ENCODE peak calls at places on chromosome 7, in six cellular contexts. U is A549, D is GM12878, V is endothelial cell of umbilical vein, W is HepG2, G is K562. B is an unnamed sample.

GRCh38 chr7:20783716-20784310 is 2.9 kb downstream of the SP8 start:
- DNase-seq in U (no peak), D (no peak), V (peak; percentile 36), W (no peak), G (no peak), B (no peak)

GRCh38 chr7:128323489-128324362 is 20.0 kb downstream of the RBM28 start:
- DNase-seq in U (no peak), D (no peak), V (no peak), W (no peak), G (no peak), B (no peak)

GRCh38 chr7:102303669-102304422 is 17.2 kb downstream of the SH2B2 start:
- DNase-seq in U (no peak), D (no peak), V (no peak), W (no peak), G (no peak), B (peak; percentile 48)

GRCh38 chr7:18834574-18835361 is 282.7 kb downstream of the TWIST1 start:
- DNase-seq in U (no peak), D (no peak), V (no peak), W (no peak), G (no peak), B (no peak)

GRCh38 chr7:45223078-45223477 is 65.5 kb downstream of the RAMP3 start:
- DNase-seq in U (no peak), D (no peak), V (no peak), W (no peak), G (no peak), B (no peak)

GRCh38 chr7:134212576-134213546 is 85.7 kb downstream of the LRGUK start:
- DNase-seq in U (peak; percentile 17), D (no peak), V (peak; percentile 57), W (no peak), G (no peak), B (peak; percentile 42)

GRCh38 chr7:4880218-4880617 is 3.3 kb downstream of the RADIL start:
- DNase-seq in U (no peak), D (no peak), V (no peak), W (no peak), G (no peak), B (no peak)

GRCh38 chr7:26397786-26398435 is 106.2 kb downstream of the SNX10 start:
- DNase-seq in U (peak; percentile 49), D (no peak), V (no peak), W (no peak), G (peak; percentile 47), B (peak; percentile 84)

GRCh38 chr7:13021971-13022370 is 334.5 kb downstream of the ARL4A start:
- DNase-seq in U (no peak), D (no peak), V (no peak), W (no peak), G (no peak), B (no peak)

GRCh38 chr7:143882020-143882610 is 19.9 kb downstream of the TCAF1 start:
- DNase-seq in U (no peak), D (no peak), V (peak; percentile 26), W (peak; percentile 87), G (peak; percentile 8), B (no peak)

GRCh38 chr7:53431901-53432300 is 396.5 kb downstream of the POM121L12 start:
- DNase-seq in U (no peak), D (no peak), V (no peak), W (no peak), G (no peak), B (no peak)

GRCh38 chr7:102044641-102044983 is 227.2 kb downstream of the CUX1 start:
- DNase-seq in U (no peak), D (no peak), V (no peak), W (no peak), G (no peak), B (no peak)

GRCh38 chr7:79868010-79868409 is 266.6 kb upstream of the GNAI1 start:
- DNase-seq in U (peak; percentile 4), D (no peak), V (no peak), W (no peak), G (no peak), B (no peak)

GRCh38 chr7:137606061-137606674 is 240.6 kb downstream of the DGKI start:
- DNase-seq in U (peak; percentile 52), D (no peak), V (peak; percentile 62), W (peak; percentile 38), G (peak; percentile 32), B (peak; percentile 63)

GRCh38 chr7:137669706-137670105 is 177.1 kb downstream of the DGKI start:
- DNase-seq in U (no peak), D (no peak), V (no peak), W (no peak), G (no peak), B (no peak)

GRCh38 chr7:80088705-80089104 is 45.9 kb upstream of the GNAI1 start:
- DNase-seq in U (no peak), D (no peak), V (no peak), W (no peak), G (no peak), B (no peak)

GRCh38 chr7:76262683-76263402 is 39.6 kb upstream of the HSPB1 start:
- DNase-seq in U (peak; percentile 85), D (no peak), V (peak; percentile 48), W (peak; percentile 68), G (peak; percentile 73), B (peak; percentile 81)

GRCh38 chr7:102111063-102111757 is 175.5 kb upstream of the SH2B2 start:
- DNase-seq in U (no peak), D (no peak), V (no peak), W (no peak), G (no peak), B (no peak)

GRCh38 chr7:124246262-124246863 is 213.5 kb upstream of the TMEM229A start:
- DNase-seq in U (no peak), D (no peak), V (peak; percentile 28), W (peak; percentile 44), G (no peak), B (no peak)

GRCh38 chr7:19681596-19681995 is 27.2 kb downstream of the POLR1F start:
- DNase-seq in U (no peak), D (no peak), V (no peak), W (no peak), G (no peak), B (no peak)

GRCh38 chr7:8418627-8419245 is 14.7 kb upstream of the NXPH1 start:
- DNase-seq in U (peak; percentile 68), D (peak; percentile 19), V (peak; percentile 56), W (peak; percentile 52), G (peak; percentile 58), B (peak; percentile 77)

GRCh38 chr7:157792954-157793353 is 456.1 kb downstream of the DNAJB6 start:
- DNase-seq in U (no peak), D (no peak), V (no peak), W (no peak), G (no peak), B (peak; percentile 65)
- TF ChIP-seq MYC in U (no peak), D (no peak), V (no peak), W (no peak), G (no peak), B (no peak)

DNA sequence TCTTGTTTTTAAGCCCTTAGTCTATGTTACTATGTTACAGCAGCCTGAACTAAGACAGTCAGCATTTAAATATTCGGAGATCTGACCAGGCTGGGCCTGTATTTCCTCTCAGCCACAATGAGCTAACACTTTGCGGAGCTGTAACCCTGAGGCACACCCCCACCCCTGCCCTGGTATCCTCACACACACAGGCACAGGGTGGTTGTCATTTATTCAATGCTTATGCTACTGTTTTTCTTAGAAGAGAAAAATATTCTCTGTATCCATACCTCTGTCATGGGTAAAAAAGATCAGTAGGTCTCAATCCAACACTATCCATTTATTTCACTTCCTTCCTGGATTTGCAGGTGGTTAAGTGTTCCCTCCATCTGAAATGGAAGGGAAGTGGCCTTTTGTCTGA is 80.3 kb upstream of the TRIL start:
- DNase-seq in U (no peak), D (no peak), V (peak; percentile 79), W (no peak), G (no peak), B (no peak)
- TF ChIP-seq MYC in U (no peak), D (no peak), V (no peak), W (no peak), G (no peak), B (no peak)

DNA sequence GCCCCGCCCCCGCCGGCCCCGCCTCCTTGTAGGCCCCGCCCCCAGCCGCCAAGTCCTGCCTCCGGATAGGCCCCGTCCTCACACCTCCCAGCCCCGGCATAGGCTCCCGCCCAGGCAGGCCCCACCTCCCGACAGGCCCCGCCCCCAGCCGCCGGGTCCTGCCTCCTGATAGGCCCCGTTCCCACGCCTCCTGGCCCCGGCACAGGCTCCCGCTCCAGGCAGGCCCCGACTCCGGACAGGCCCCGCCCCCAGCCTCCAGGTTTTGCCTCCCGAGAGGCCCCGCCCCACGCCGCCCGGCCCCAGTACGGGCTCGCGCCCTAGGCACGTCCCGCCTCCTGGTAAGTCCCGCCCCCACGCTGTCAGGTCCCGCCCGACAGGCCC is 232 bp upstream of the MICALL2 start:
- DNase-seq in U (peak; percentile 99), D (peak; percentile 78), V (peak; percentile 99), W (peak; percentile 94), G (peak; percentile 96), B (peak; percentile 99)
- TF ChIP-seq MYC in U (no peak), D (no peak), V (no peak), W (no peak), G (no peak), B (peak; percentile 52)

GRCh38 chr7:155947051-155947450 is 134.8 kb upstream of the SHH start:
- DNase-seq in U (peak; percentile 29), D (no peak), V (no peak), W (no peak), G (no peak), B (no peak)

GRCh38 chr7:155942226-155942950 is 130.1 kb upstream of the SHH start:
- DNase-seq in U (no peak), D (no peak), V (no peak), W (no peak), G (no peak), B (no peak)

GRCh38 chr7:155945670-155946325 is 133.5 kb upstream of the SHH start:
- DNase-seq in U (no peak), D (no peak), V (no peak), W (no peak), G (no peak), B (no peak)

GRCh38 chr7:155943251-155943899 is 131.1 kb upstream of the SHH start:
- DNase-seq in U (no peak), D (no peak), V (no peak), W (no peak), G (no peak), B (no peak)

DNA sequence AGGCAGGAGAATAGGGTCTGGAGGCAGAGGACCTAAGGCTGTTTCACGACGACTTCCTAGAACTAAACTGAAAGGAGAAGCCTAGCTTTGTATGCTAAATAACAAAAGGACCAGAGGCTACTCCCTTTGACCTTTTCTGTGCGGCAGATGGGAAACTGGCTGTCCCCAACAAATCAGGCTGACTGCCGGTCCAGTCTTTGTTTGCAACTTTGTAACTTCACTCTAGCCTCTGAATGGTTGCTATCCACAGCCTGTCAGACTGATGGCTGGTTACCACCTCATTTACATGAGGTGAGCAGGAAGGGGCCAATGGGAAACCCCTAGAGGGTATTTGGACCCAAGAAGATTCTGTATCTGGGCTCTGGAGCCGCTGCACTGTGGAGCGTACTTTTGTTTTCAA is 132.6 kb upstream of the SHH start:
- DNase-seq in U (no peak), D (no peak), V (no peak), W (no peak), G (no peak), B (no peak)
- TF ChIP-seq MYC in U (no peak), D (no peak), V (no peak), W (no peak), G (no peak), B (no peak)

DNA sequence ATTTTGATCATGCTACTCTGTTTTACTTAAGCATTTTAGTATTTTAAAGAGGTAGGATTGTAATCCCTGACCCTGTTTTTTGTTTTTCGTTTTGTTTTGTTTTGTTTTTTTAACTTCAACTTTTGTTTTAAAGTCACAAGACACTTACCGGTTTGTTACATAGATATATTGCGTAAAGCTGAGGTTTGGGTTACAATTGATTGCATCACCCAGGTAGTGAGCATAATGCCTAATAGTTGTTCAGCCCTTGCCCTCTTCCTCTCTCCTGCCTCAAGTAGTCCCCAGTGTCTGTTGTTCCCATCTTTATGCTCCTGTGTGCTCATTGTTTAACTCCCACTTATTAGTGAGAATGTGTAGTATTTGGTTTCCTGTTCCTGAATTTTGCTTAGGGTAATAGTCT is 93.1 kb upstream of the TEX47 start:
- DNase-seq in U (no peak), D (no peak), V (no peak), W (no peak), G (no peak), B (peak; percentile 50)
- TF ChIP-seq MYC in U (no peak), D (no peak), V (no peak), W (no peak), G (no peak), B (no peak)